ENCODE peak calls at places on chromosomes 16 and 17, in six cellular contexts. X, Y, O, T, P and A are unnamed samples.

GRCh38 chr16:88569614-88569984 is 604 bp upstream of the ZC3H18 start:
- DNase-seq in O (peak; percentile 34), X (peak; percentile 7), P (peak; percentile 34), Y (peak; percentile 66), T (no peak), A (no peak)

GRCh38 chr17:8696951-8697745 is 47.5 kb downstream of the CCDC42 start:
- DNase-seq in Y (peak; percentile 47), P (peak; percentile 42), T (no peak), X (peak; percentile 94), O (no peak), A (no peak)

GRCh38 chr17:37092041-37092440 is 143.3 kb downstream of the AATF start:
- DNase-seq in O (no peak), Y (no peak), X (no peak), T (no peak), P (peak; percentile 17), A (no peak)

GRCh38 chr16:46976550-46976949 is 3.1 kb upstream of the DNAJA2 start:
- DNase-seq in Y (no peak), T (no peak), P (peak; percentile 23), X (no peak), O (no peak), A (peak; percentile 24)

GRCh38 chr17:80695979-80696378 is 151.3 kb downstream of the RPTOR start:
- DNase-seq in T (no peak), Y (peak; percentile 82), P (no peak), O (no peak), X (no peak), A (no peak)

GRCh38 chr17:956905-957304 is 22.7 kb downstream of the NXN start:
- DNase-seq in P (no peak), O (no peak), Y (peak; percentile 64), T (no peak), X (no peak), A (peak; percentile 69)

GRCh38 chr17:41691031-41691777 is 2.5 kb downstream of the EIF1 start:
- DNase-seq in Y (no peak), T (no peak), P (no peak), O (no peak), X (peak; percentile 2), A (no peak)

GRCh38 chr16:23539984-23540816 is 16.9 kb downstream of the EARS2 start:
- DNase-seq in P (peak; percentile 99), T (no peak), O (no peak), Y (no peak), X (no peak), A (peak; percentile 77)

GRCh38 chr16:30457256-30457655 is 11.6 kb upstream of the SEPHS2 start:
- DNase-seq in T (no peak), P (no peak), Y (no peak), X (no peak), O (no peak), A (no peak)

GRCh38 chr17:3256575-3256974 is 41.6 kb downstream of the OR3A1 start:
- DNase-seq in O (no peak), X (no peak), P (no peak), T (no peak), Y (no peak), A (no peak)

GRCh38 chr17:35257080-35257701 is 14.3 kb downstream of the SLFN5 start:
- DNase-seq in O (no peak), T (no peak), Y (no peak), P (peak; percentile 7), X (peak; percentile 41), A (peak; percentile 89)

GRCh38 chr17:34354637-34355036 is 1.6 kb upstream of the CCL13 start:
- DNase-seq in T (no peak), X (peak; percentile 70), P (no peak), O (no peak), Y (no peak), A (no peak)

GRCh38 chr17:78954684-78955083 is 25.0 kb downstream of the LGALS3BP start:
- DNase-seq in P (no peak), T (no peak), X (no peak), O (no peak), Y (no peak), A (no peak)

GRCh38 chr16:70749681-70750601 is 51.0 kb downstream of the VAC14 start:
- DNase-seq in O (peak; percentile 37), P (no peak), T (no peak), X (no peak), Y (peak; percentile 51), A (no peak)

GRCh38 chr17:29039764-29040598 is 3.0 kb upstream of the PIPOX start:
- DNase-seq in X (peak; percentile 80), P (no peak), O (no peak), T (no peak), Y (no peak), A (no peak)

GRCh38 chr17:77054926-77055325 is 85.8 kb upstream of the SEC14L1 start:
- DNase-seq in O (no peak), P (no peak), Y (peak; percentile 87), X (no peak), T (no peak), A (no peak)

GRCh38 chr16:28001642-28002041 is 61.9 kb downstream of the GSG1L start:
- DNase-seq in Y (no peak), X (no peak), T (no peak), P (no peak), O (no peak), A (no peak)

GRCh38 chr17:39174907-39175694 is 9.1 kb upstream of the ARL5C start:
- DNase-seq in X (peak; percentile 60), P (peak; percentile 65), Y (peak; percentile 93), O (peak; percentile 89), T (no peak), A (peak; percentile 90)

GRCh38 chr17:81273698-81274470 is 21.2 kb downstream of the SLC38A10 start:
- DNase-seq in P (no peak), T (no peak), X (no peak), O (no peak), Y (no peak), A (no peak)

GRCh38 chr16:89322381-89323119 is 105.0 kb downstream of the ZNF778 start:
- DNase-seq in Y (peak; percentile 72), O (peak; percentile 55), T (no peak), P (peak; percentile 74), X (peak; percentile 82), A (peak; percentile 70)

GRCh38 chr16:68786685-68787418 is 49.8 kb downstream of the CDH1 start:
- DNase-seq in Y (no peak), P (peak; percentile 95), O (no peak), T (no peak), X (peak; percentile 44), A (no peak)

GRCh38 chr16:57751539-57752202 is 16.1 kb downstream of the KATNB1 start:
- DNase-seq in X (no peak), P (no peak), T (no peak), O (no peak), Y (no peak), A (no peak)

GRCh38 chr16:10754941-10755340 is 11.3 kb downstream of the NUBP1 start:
- DNase-seq in X (peak; percentile 82), Y (no peak), P (no peak), T (no peak), O (no peak), A (no peak)

GRCh38 chr16:19138601-19139000 is 24.8 kb downstream of the ITPRIPL2 start:
- DNase-seq in T (no peak), P (no peak), Y (peak; percentile 58), X (peak; percentile 89), O (no peak), A (peak; percentile 84)

GRCh38 chr17:19513897-19514488 is 19.7 kb upstream of the SLC47A1 start:
- DNase-seq in X (peak; percentile 60), T (no peak), P (peak; percentile 68), Y (peak; percentile 74), O (peak; percentile 32), A (peak; percentile 72)

GRCh38 chr16:89696598-89697128 is 4.8 kb downstream of the SPATA2L start:
- DNase-seq in X (no peak), T (no peak), Y (peak; percentile 33), O (no peak), P (no peak), A (no peak)

GRCh38 chr17:58268774-58269556 is 11.8 kb downstream of the MPO start:
- DNase-seq in O (peak; percentile 3), T (no peak), X (no peak), Y (peak; percentile 15), P (no peak), A (no peak)

GRCh38 chr17:28896884-28897768 is at the start of gene FLOT2:
- DNase-seq in T (no peak), Y (peak; percentile 92), X (peak; percentile 30), P (peak; percentile 54), O (peak; percentile 84), A (peak; percentile 36)

GRCh38 chr16:9050102-9050830 is 41.2 kb upstream of the HAPSTR1 start:
- DNase-seq in X (peak; percentile 16), Y (peak; percentile 22), P (peak; percentile 52), O (peak; percentile 50), T (no peak), A (peak; percentile 41)

GRCh38 chr17:82947051-82947991 is 107.5 kb upstream of the ZNF750 start:
- DNase-seq in Y (no peak), O (no peak), X (no peak), P (no peak), T (no peak), A (no peak)
- TF ChIP-seq SMC3 in Y (no peak), O (no peak), X (no peak), P (no peak), T (no peak), A (no peak)

GRCh38 chr17:83058478-83059167 is 20.8 kb upstream of the METRNL start:
- DNase-seq in Y (peak; percentile 22), X (no peak), P (no peak), T (no peak), O (no peak), A (no peak)
- TF ChIP-seq SMC3 in Y (no peak), X (no peak), P (no peak), T (no peak), O (no peak), A (no peak)

GRCh38 chr16:78099372-78100161 is at the start of gene WWOX:
- DNase-seq in Y (peak; percentile 96), T (peak; percentile 88), X (peak; percentile 98), O (peak; percentile 93), P (peak; percentile 96), A (peak; percentile 97)
- TF ChIP-seq SMC3 in Y (peak; percentile 50), T (peak; percentile 30), X (peak; percentile 36), O (peak; percentile 23), P (no peak), A (peak; percentile 72)

DNA sequence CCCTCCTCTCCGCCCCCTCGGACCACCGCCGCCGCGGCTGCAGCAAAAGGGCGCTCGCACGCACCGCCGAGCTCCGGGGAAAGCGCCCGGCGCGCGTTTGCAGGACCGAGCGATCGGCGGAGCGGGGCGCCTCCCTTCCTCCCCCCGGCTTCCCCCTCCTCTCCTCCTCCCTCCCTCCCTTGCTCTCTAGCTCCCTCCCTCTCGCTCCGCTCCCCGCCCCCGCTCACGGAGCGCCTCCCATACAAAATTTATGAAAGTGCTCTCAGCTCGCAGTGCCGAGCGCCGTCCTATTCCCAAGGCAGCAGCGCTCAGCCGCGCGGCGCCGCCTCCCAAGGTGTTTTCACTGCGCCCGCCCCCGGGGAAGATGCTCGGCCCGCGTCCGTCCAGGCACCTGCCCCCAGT is at the start of gene RTN4RL1:
- DNase-seq in P (no peak), Y (peak; percentile 78), T (no peak), O (peak; percentile 87), X (no peak), A (peak; percentile 80)
- TF ChIP-seq SMC3 in P (no peak), Y (no peak), T (no peak), O (no peak), X (no peak), A (no peak)

GRCh38 chr17:30549864-30550511 is 72.8 kb downstream of the GOSR1 start:
- DNase-seq in O (no peak), Y (no peak), P (no peak), X (no peak), T (no peak), A (no peak)
- TF ChIP-seq SMC3 in O (no peak), Y (no peak), P (no peak), X (no peak), T (no peak), A (no peak)

GRCh38 chr17:73998246-73999220 is 204.9 kb upstream of the RPL38 start:
- DNase-seq in X (no peak), P (peak; percentile 44), Y (peak; percentile 82), O (peak; percentile 81), T (no peak), A (peak; percentile 49)
- TF ChIP-seq SMC3 in X (no peak), P (peak; percentile 46), Y (peak; percentile 61), O (peak; percentile 68), T (peak; percentile 69), A (peak; percentile 81)